ENCODE peak calls at places on chromosomes 4 and X, in eight cellular contexts. K is heart right ventricle, Y is HepG2, Z is stomach, N is spleen, M is suprapubic skin, X is PC-9, S is endothelial cell of umbilical vein. E is an unnamed sample. For H3K9me3, the result is how much of the 10 kb centered on the place peaks cover.

GRCh38 chr4:185213829-185214228 is 4.4 kb downstream of the SNX25 start:
- DNase-seq in K (no peak), Z (no peak), S (no peak), Y (no peak), M (no peak), N (no peak), X (no peak), E (no peak)

GRCh38 chr4:82462415-82462831 is 32.0 kb downstream of the ENOPH1 start:
- DNase-seq in Y (peak), N (peak), X (peak), Z (peak), M (peak), S (peak), K (peak), E (peak)

GRCh38 chr4:87103691-87104187 is 116.7 kb downstream of the KLHL8 start:
- DNase-seq in M (no peak), Y (no peak), Z (no peak), X (no peak), N (no peak), S (peak), K (no peak), E (no peak)

GRCh38 chrX:108359811-108360602 is 78.2 kb downstream of the COL4A6 start:
- DNase-seq in N (no peak), S (no peak), X (no peak), Y (no peak), M (no peak), K (no peak), Z (no peak), E (no peak)

GRCh38 chr4:3807861-3808521 is 41.8 kb downstream of the ADRA2C start:
- DNase-seq in Y (no peak), X (no peak), N (no peak), S (no peak), K (no peak), Z (no peak), M (no peak), E (no peak)

GRCh38 chr4:73751830-73752229 is 11.5 kb downstream of the CXCL8 start:
- DNase-seq in Y (no peak), N (no peak), M (no peak), X (no peak), S (no peak), K (no peak), Z (no peak), E (no peak)

GRCh38 chr4:81214144-81214517 is 891 bp downstream of the PRKG2 start:
- DNase-seq in S (no peak), Z (no peak), Y (no peak), X (no peak), N (no peak), M (no peak), K (no peak), E (no peak)

GRCh38 chr4:71243434-71243833 is 95.4 kb upstream of the SLC4A4 start:
- DNase-seq in Y (no peak), X (no peak), Z (no peak), S (no peak), N (no peak), M (no peak), K (no peak), E (no peak)

GRCh38 chr4:184471872-184472539 is 2.3 kb downstream of the IRF2 start:
- DNase-seq in N (no peak), X (no peak), K (no peak), Y (no peak), S (no peak), Z (no peak), M (no peak), E (no peak)

GRCh38 chr4:155179216-155179615 is 29.2 kb upstream of the NPY2R start:
- DNase-seq in Z (no peak), X (no peak), K (no peak), M (no peak), Y (no peak), S (peak), N (no peak), E (no peak)

GRCh38 chrX:119686087-119686639 is 6.8 kb downstream of the SEPTIN6 start:
- DNase-seq in Z (no peak), Y (no peak), M (no peak), N (peak), X (no peak), S (no peak), K (no peak), E (no peak)

GRCh38 chrX:75547137-75547536 is 24.3 kb upstream of the ZDHHC15 start:
- DNase-seq in M (no peak), S (no peak), Z (no peak), N (no peak), X (no peak), K (no peak), Y (no peak), E (no peak)

GRCh38 chrX:46327229-46328081 is 217.8 kb downstream of the ZNF674 start:
- DNase-seq in Y (peak), M (no peak), S (peak), X (peak), N (no peak), K (peak), Z (peak), E (peak)

GRCh38 chr4:152464030-152464823 is 71.7 kb downstream of the FBXW7 start:
- DNase-seq in S (peak), Z (no peak), X (no peak), K (no peak), Y (no peak), M (no peak), N (no peak), E (no peak)

GRCh38 chr4:38313175-38313574 is 350.8 kb upstream of the KLF3 start:
- DNase-seq in N (no peak), K (no peak), Z (peak), S (no peak), Y (no peak), M (no peak), X (peak), E (peak)

GRCh38 chrX:40153335-40154221 is 55.8 kb upstream of the BCOR start:
- DNase-seq in S (no peak), X (no peak), Z (peak), N (peak), K (no peak), Y (no peak), M (no peak), E (peak)

GRCh38 chr4:71765349-71765748 is 18.5 kb downstream of the GC start:
- DNase-seq in Y (no peak), N (no peak), S (no peak), Z (no peak), M (no peak), K (no peak), X (no peak), E (no peak)

GRCh38 chr4:34824515-34824914 is 1419.8 kb downstream of the ARAP2 start:
- DNase-seq in S (no peak), X (no peak), K (no peak), N (no peak), M (no peak), Z (no peak), Y (no peak), E (no peak)

GRCh38 chrX:100731441-100732281 is at the start of gene SYTL4:
- DNase-seq in Y (no peak), N (peak), K (peak), M (peak), Z (peak), X (peak), S (peak), E (peak)

DNA sequence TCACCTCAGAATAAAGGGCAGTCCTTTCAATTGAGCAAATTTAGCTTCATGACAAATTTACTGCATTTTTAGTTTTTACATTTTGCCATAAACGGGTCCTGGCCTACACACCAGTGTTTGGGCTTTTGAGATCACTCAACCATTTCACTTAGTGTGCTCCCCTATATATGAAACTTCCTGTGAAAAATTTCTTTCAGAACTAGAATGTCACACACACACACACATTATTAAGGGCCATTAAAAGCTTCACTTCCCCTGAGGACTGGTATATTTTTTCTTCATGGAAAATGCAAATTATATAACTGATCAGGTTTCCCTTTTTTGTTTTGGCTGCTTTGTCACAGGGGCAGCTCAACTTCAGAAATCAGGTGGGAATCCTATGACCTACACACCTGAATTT is 206.5 kb downstream of the ENOX2 start:
- DNase-seq in Y (no peak), Z (no peak), N (no peak), K (no peak), X (no peak), M (no peak), S (no peak), E (no peak)
- H3K9me3 ChIP-seq in Y (under half), Z (under half), N (under half), K (under half), X (under half), M (under half), S (under half), E (under half)

GRCh38 chrX:115929480-115929879 is 241.1 kb upstream of the AGTR2 start:
- DNase-seq in K (no peak), N (no peak), X (no peak), S (no peak), Y (no peak), Z (no peak), M (no peak), E (no peak)
- H3K9me3 ChIP-seq in K (under half), N (under half), X (under half), S (under half), Y (under half), Z (half or more), M (under half), E (under half)

GRCh38 chr4:453267-453666 is 45.7 kb downstream of the ZNF721 start:
- DNase-seq in K (no peak), Y (no peak), X (no peak), Z (no peak), M (no peak), N (no peak), S (no peak), E (no peak)
- H3K9me3 ChIP-seq in K (half or more), Y (half or more), X (half or more), Z (half or more), M (half or more), N (half or more), S (under half), E (half or more)

GRCh38 chrX:154730271-154730883 is 20.5 kb downstream of the GAB3 start:
- DNase-seq in Z (no peak), S (peak), K (peak), Y (no peak), M (peak), N (no peak), X (no peak), E (no peak)
- H3K9me3 ChIP-seq in Z (under half), S (under half), K (under half), Y (under half), M (under half), N (under half), X (under half), E (under half)

GRCh38 chr4:337143-337931 is at the start of gene ZNF141:
- DNase-seq in S (peak), M (peak), N (peak), K (peak), Y (no peak), Z (peak), X (peak), E (peak)

GRCh38 chr4:338759-339097 is 1.1 kb downstream of the ZNF141 start:
- DNase-seq in Y (no peak), X (no peak), S (no peak), K (no peak), M (peak), N (peak), Z (no peak), E (peak)

GRCh38 chr4:336893-337142 is 796 bp upstream of the ZNF141 start:
- DNase-seq in X (no peak), M (no peak), N (no peak), Y (no peak), K (no peak), Z (no peak), S (no peak), E (no peak)

GRCh38 chr4:336099-336892 is 1.3 kb upstream of the ZNF141 start:
- DNase-seq in N (peak), Z (no peak), K (peak), Y (no peak), X (no peak), M (peak), S (no peak), E (peak)

GRCh38 chr4:337932-338758 is 531 bp downstream of the ZNF141 start:
- DNase-seq in X (no peak), M (peak), S (no peak), Z (peak), K (peak), N (peak), Y (no peak), E (peak)
- H3K9me3 ChIP-seq in X (under half), M (under half), S (under half), Z (under half), K (under half), N (under half), Y (half or more), E (under half)

GRCh38 chrX:152845618-152846240 is 14.9 kb downstream of the NSDHL start:
- DNase-seq in S (no peak), Z (no peak), Y (no peak), M (no peak), X (no peak), N (no peak), K (no peak), E (no peak)
- H3K9me3 ChIP-seq in S (under half), Z (under half), Y (under half), M (under half), X (under half), N (under half), K (under half), E (under half)

GRCh38 chrX:156002517-156002916 is 5.0 kb downstream of the IL9R start:
- DNase-seq in Z (no peak), N (no peak), K (no peak), X (no peak), M (no peak), S (no peak), Y (no peak), E (no peak)
- H3K9me3 ChIP-seq in Z (under half), N (under half), K (under half), X (under half), M (under half), S (under half), Y (under half), E (under half)

GRCh38 chrX:149472620-149473019 is 32.5 kb downstream of the IDS start:
- DNase-seq in Y (no peak), N (no peak), X (peak), K (no peak), Z (no peak), S (no peak), M (no peak), E (no peak)

GRCh38 chrX:149473092-149473491 is 32.0 kb downstream of the IDS start:
- DNase-seq in Z (no peak), K (no peak), Y (no peak), X (no peak), M (no peak), N (no peak), S (no peak), E (no peak)

GRCh38 chrX:149467920-149468319 is 37.2 kb downstream of the IDS start:
- DNase-seq in Y (no peak), X (no peak), S (no peak), M (no peak), N (no peak), K (peak), Z (no peak), E (no peak)

GRCh38 chrX:149470960-149471359 is 34.1 kb downstream of the IDS start:
- DNase-seq in Z (peak), K (peak), Y (peak), X (peak), S (peak), M (peak), N (peak), E (peak)

GRCh38 chrX:149469406-149469805 is 35.7 kb downstream of the IDS start:
- DNase-seq in S (no peak), Y (no peak), Z (no peak), K (no peak), X (no peak), N (no peak), M (no peak), E (no peak)
- H3K9me3 ChIP-seq in S (under half), Y (under half), Z (under half), K (under half), X (under half), N (under half), M (under half), E (under half)

DNA sequence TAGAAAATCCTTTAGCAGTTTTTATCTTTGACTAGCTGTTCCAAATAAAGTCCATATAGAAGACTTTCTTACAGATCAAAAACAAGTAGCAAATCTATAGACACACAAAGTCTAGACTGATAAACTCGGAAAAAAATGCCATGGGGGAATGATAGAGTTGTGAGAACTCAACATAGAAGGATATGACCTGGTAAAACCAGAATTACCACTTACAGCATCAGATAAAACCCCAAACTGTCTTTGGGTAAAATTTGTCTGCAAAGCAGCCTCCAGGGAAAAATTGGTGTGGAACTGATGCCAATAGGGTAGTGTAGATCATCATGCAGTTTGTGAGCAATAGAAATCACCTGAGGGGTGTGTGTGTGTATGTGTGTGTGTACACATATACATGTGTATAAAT is 579.1 kb downstream of the SPOCK3 start:
- DNase-seq in K (no peak), S (no peak), Z (no peak), N (no peak), M (no peak), X (no peak), Y (no peak), E (no peak)
- H3K9me3 ChIP-seq in K (under half), S (under half), Z (under half), N (under half), M (under half), X (under half), Y (under half), E (under half)

DNA sequence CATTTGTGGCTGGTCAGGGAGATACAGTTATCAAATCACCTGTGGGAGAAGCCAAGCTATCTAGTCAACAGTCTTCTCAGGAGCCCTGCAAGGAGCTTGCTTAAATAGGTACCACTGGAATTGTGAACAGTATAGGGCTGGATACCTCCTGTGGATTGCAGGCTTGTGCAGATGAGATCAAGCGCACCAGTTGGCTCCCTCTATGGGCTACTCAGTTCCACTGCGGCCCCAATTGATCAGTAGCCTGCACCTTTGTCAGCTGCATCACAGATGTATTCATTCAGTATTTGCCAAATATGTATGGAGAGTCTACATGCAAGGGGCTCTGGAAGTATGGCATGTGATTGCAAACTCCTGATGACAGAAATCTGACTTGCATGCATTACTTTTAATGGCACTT is 28.6 kb downstream of the TEX13A start:
- DNase-seq in K (no peak), X (peak), S (peak), M (no peak), Z (no peak), Y (no peak), N (no peak), E (peak)
- H3K9me3 ChIP-seq in K (under half), X (under half), S (under half), M (under half), Z (under half), Y (under half), N (under half), E (under half)

E was measured in mucosa of descending colon.